ENCODE peak calls at places on chromosomes 16 and 17, in nine cellular contexts. V, G, M, B, Z, O, J, Y and C are unnamed samples.

GRCh38 chr17:48728232-48729231 is at the start of gene HOXB13:
- DNase-seq in V (no peak), G (peak; percentile 66), M (peak; percentile 39), B (peak; percentile 91), Z (peak; percentile 74), O (no peak), J (peak; percentile 86), Y (no peak), C (peak; percentile 43)

GRCh38 chr17:66165537-66166123 is 26.3 kb downstream of the CEP112 start:
- DNase-seq in V (peak; percentile 33), G (peak; percentile 54), M (peak; percentile 75), B (no peak), Z (peak; percentile 54), O (no peak), J (peak; percentile 75), Y (no peak), C (no peak)

GRCh38 chr17:65539867-65540266 is 21.6 kb downstream of the AXIN2 start:
- DNase-seq in V (no peak), G (no peak), M (no peak), B (no peak), Z (no peak), O (no peak), J (no peak), Y (no peak), C (no peak)

GRCh38 chr17:78617371-78618061 is 40.3 kb upstream of the DNAH17 start:
- DNase-seq in V (no peak), G (no peak), M (no peak), B (no peak), Z (no peak), O (no peak), J (no peak), Y (no peak), C (peak; percentile 31)

GRCh38 chr17:55735784-55736405 is 13.2 kb upstream of the TMEM100 start:
- DNase-seq in V (peak; percentile 46), G (peak; percentile 66), M (peak; percentile 62), B (no peak), Z (peak; percentile 74), O (no peak), J (peak; percentile 23), Y (no peak), C (peak; percentile 36)

GRCh38 chr17:58304735-58305486 is 23.7 kb downstream of the TSPOAP1 start:
- DNase-seq in V (peak; percentile 3), G (no peak), M (no peak), B (no peak), Z (no peak), O (no peak), J (no peak), Y (no peak), C (no peak)

GRCh38 chr17:45334231-45334630 is 17.4 kb upstream of the MAP3K14 start:
- DNase-seq in V (no peak), G (no peak), M (no peak), B (peak; percentile 84), Z (no peak), O (no peak), J (no peak), Y (no peak), C (no peak)

GRCh38 chr16:73064996-73065349 is 17.0 kb upstream of the ZFHX3 start:
- DNase-seq in V (no peak), G (no peak), M (no peak), B (no peak), Z (no peak), O (no peak), J (no peak), Y (no peak), C (no peak)

GRCh38 chr16:87831421-87832136 is 37.7 kb downstream of the SLC7A5 start:
- DNase-seq in V (no peak), G (no peak), M (no peak), B (no peak), Z (no peak), O (no peak), J (no peak), Y (no peak), C (no peak)

GRCh38 chr17:39114744-39115534 is 36.5 kb downstream of the PLXDC1 start:
- DNase-seq in V (no peak), G (no peak), M (peak; percentile 62), B (no peak), Z (no peak), O (no peak), J (no peak), Y (no peak), C (no peak)

GRCh38 chr17:74222399-74222798 is 9.0 kb downstream of the TTYH2 start:
- DNase-seq in V (no peak), G (no peak), M (no peak), B (no peak), Z (no peak), O (no peak), J (no peak), Y (no peak), C (no peak)

GRCh38 chr16:26133401-26133800 is 441.6 kb downstream of the HS3ST4 start:
- DNase-seq in V (no peak), G (no peak), M (no peak), B (no peak), Z (no peak), O (no peak), J (no peak), Y (no peak), C (no peak)

GRCh38 chr17:4998027-4998665 is 396 bp downstream of the KIF1C start:
- DNase-seq in V (no peak), G (peak; percentile 81), M (no peak), B (peak; percentile 92), Z (peak; percentile 90), O (no peak), J (no peak), Y (no peak), C (peak; percentile 32)

GRCh38 chr17:45628019-45628418 is 137.5 kb upstream of the PLEKHM1 start:
- DNase-seq in V (no peak), G (no peak), M (no peak), B (peak; percentile 72), Z (no peak), O (peak; percentile 52), J (no peak), Y (no peak), C (no peak)

GRCh38 chr17:74604200-74604599 is 12.1 kb upstream of the CD300LD start:
- DNase-seq in V (no peak), G (no peak), M (no peak), B (no peak), Z (no peak), O (no peak), J (no peak), Y (no peak), C (no peak)

GRCh38 chr17:48630009-48630924 is 4.1 kb upstream of the HOXB9 start:
- DNase-seq in V (no peak), G (no peak), M (no peak), B (peak; percentile 35), Z (no peak), O (no peak), J (no peak), Y (no peak), C (no peak)

GRCh38 chr16:85195884-85196816 is 83.9 kb upstream of the CIBAR2 start:
- DNase-seq in V (no peak), G (no peak), M (no peak), B (no peak), Z (no peak), O (no peak), J (no peak), Y (no peak), C (peak; percentile 85)

GRCh38 chr16:75108792-75109731 is 7.5 kb downstream of the LDHD start:
- DNase-seq in V (peak; percentile 94), G (no peak), M (peak; percentile 96), B (peak; percentile 61), Z (no peak), O (no peak), J (peak; percentile 91), Y (peak; percentile 62), C (peak; percentile 92)

GRCh38 chr16:66493490-66494401 is 56.2 kb downstream of the TK2 start:
- DNase-seq in V (no peak), G (no peak), M (no peak), B (peak; percentile 35), Z (no peak), O (no peak), J (no peak), Y (no peak), C (no peak)

GRCh38 chr17:69690531-69690930 is 276.0 kb downstream of the MAP2K6 start:
- DNase-seq in V (no peak), G (no peak), M (no peak), B (no peak), Z (no peak), O (no peak), J (no peak), Y (no peak), C (no peak)

GRCh38 chr17:42917236-42917603 is 16.6 kb downstream of the G6PC1 start:
- DNase-seq in V (no peak), G (no peak), M (no peak), B (no peak), Z (no peak), O (no peak), J (no peak), Y (no peak), C (no peak)

GRCh38 chr16:59859606-59860402 is 1125.7 kb upstream of the GOT2 start:
- DNase-seq in V (no peak), G (no peak), M (no peak), B (no peak), Z (no peak), O (no peak), J (no peak), Y (no peak), C (no peak)

GRCh38 chr17:52383493-52384100 is 225.1 kb upstream of the CA10 start:
- DNase-seq in V (peak; percentile 44), G (peak; percentile 84), M (peak; percentile 0), B (peak; percentile 96), Z (peak; percentile 87), O (peak; percentile 67), J (peak; percentile 17), Y (peak; percentile 12), C (peak; percentile 84)

GRCh38 chr17:50028207-50029120 is 27.4 kb upstream of the ITGA3 start:
- DNase-seq in V (no peak), G (peak; percentile 46), M (peak; percentile 30), B (peak; percentile 91), Z (peak; percentile 78), O (peak; percentile 45), J (peak; percentile 94), Y (no peak), C (no peak)

GRCh38 chr16:89581861-89582563 is 6.5 kb downstream of the CPNE7 start:
- DNase-seq in V (no peak), G (no peak), M (peak; percentile 79), B (no peak), Z (no peak), O (no peak), J (no peak), Y (no peak), C (no peak)

GRCh38 chr17:45946841-45947256 is 52.2 kb upstream of the STH start:
- DNase-seq in V (no peak), G (no peak), M (no peak), B (no peak), Z (no peak), O (no peak), J (no peak), Y (peak; percentile 31), C (no peak)

GRCh38 chr17:48925251-48925990 is 17.2 kb downstream of the UBE2Z start:
- DNase-seq in V (no peak), G (no peak), M (no peak), B (no peak), Z (no peak), O (no peak), J (no peak), Y (no peak), C (no peak)

GRCh38 chr17:62626719-62627218 is 701 bp upstream of the MRC2 start:
- DNase-seq in V (peak; percentile 50), G (peak; percentile 63), M (peak; percentile 90), B (no peak), Z (peak; percentile 89), O (no peak), J (peak; percentile 87), Y (no peak), C (peak; percentile 53)

GRCh38 chr16:901715-902601 is 68.8 kb downstream of the LMF1 start:
- DNase-seq in V (no peak), G (no peak), M (no peak), B (no peak), Z (no peak), O (no peak), J (no peak), Y (peak; percentile 23), C (peak; percentile 56)

GRCh38 chr17:28675980-28676379 is 14.0 kb downstream of the SUPT6H start:
- DNase-seq in V (no peak), G (no peak), M (no peak), B (peak; percentile 68), Z (no peak), O (no peak), J (no peak), Y (no peak), C (no peak)